ENCODE peak calls at places on chromosome 9, in nine cellular contexts. One of them, this sample, is unnamed.
A peak's percentile ranks its signal among the peaks of the same experiment; 100 is the strongest.

GRCh38 chr9:107989544-107989943 is 500.0 kb upstream of the KLF4 start:
- DNase-seq in GM04503: peak; percentile 71
- DNase-seq in stimulated activated CD4-positive, alpha-beta T cell treated with anti-CD3 and anti-CD28 coated beads, Interleukin-4, amount 100 ng/mL, for 1 hour: no peak
- DNase-seq in hypothalamus: no peak
- DNase-seq in A549: no peak
- DNase-seq in lower leg skin: no peak
- DNase-seq in CD4-positive, CD25-positive, alpha-beta regulatory T cell: no peak
- DNase-seq in C1 segment of cervical spinal cord: no peak
- DNase-seq in activated CD4-positive, alpha-beta T cell treated with anti-CD3 and anti-CD28 coated beads for 4 hours: no peak
- DNase-seq in this sample: no peak

GRCh38 chr9:108687360-108687981 is 168.3 kb downstream of the ACTL7B start:
- DNase-seq in GM04503: peak; percentile 88
- DNase-seq in stimulated activated CD4-positive, alpha-beta T cell treated with anti-CD3 and anti-CD28 coated beads, Interleukin-4, amount 100 ng/mL, for 1 hour: no peak
- DNase-seq in hypothalamus: no peak
- DNase-seq in A549: no peak
- DNase-seq in lower leg skin: peak; percentile 36
- DNase-seq in CD4-positive, CD25-positive, alpha-beta regulatory T cell: no peak
- DNase-seq in C1 segment of cervical spinal cord: no peak
- DNase-seq in activated CD4-positive, alpha-beta T cell treated with anti-CD3 and anti-CD28 coated beads for 4 hours: no peak
- DNase-seq in this sample: no peak

GRCh38 chr9:137454506-137455360 is 4.4 kb downstream of the NSMF start:
- DNase-seq in GM04503: no peak
- DNase-seq in stimulated activated CD4-positive, alpha-beta T cell treated with anti-CD3 and anti-CD28 coated beads, Interleukin-4, amount 100 ng/mL, for 1 hour: peak; percentile 4
- DNase-seq in hypothalamus: no peak
- DNase-seq in A549: no peak
- DNase-seq in lower leg skin: peak; percentile 89
- DNase-seq in CD4-positive, CD25-positive, alpha-beta regulatory T cell: no peak
- DNase-seq in C1 segment of cervical spinal cord: no peak
- DNase-seq in activated CD4-positive, alpha-beta T cell treated with anti-CD3 and anti-CD28 coated beads for 4 hours: no peak
- DNase-seq in this sample: no peak

GRCh38 chr9:97744710-97745708 is 47.9 kb upstream of the XPA start:
- DNase-seq in GM04503: no peak
- DNase-seq in stimulated activated CD4-positive, alpha-beta T cell treated with anti-CD3 and anti-CD28 coated beads, Interleukin-4, amount 100 ng/mL, for 1 hour: no peak
- DNase-seq in hypothalamus: no peak
- DNase-seq in A549: no peak
- DNase-seq in lower leg skin: peak; percentile 56
- DNase-seq in CD4-positive, CD25-positive, alpha-beta regulatory T cell: no peak
- DNase-seq in C1 segment of cervical spinal cord: no peak
- DNase-seq in activated CD4-positive, alpha-beta T cell treated with anti-CD3 and anti-CD28 coated beads for 4 hours: no peak
- DNase-seq in this sample: no peak

GRCh38 chr9:37412431-37413151 is 9.9 kb upstream of the GRHPR start:
- DNase-seq in GM04503: peak; percentile 18
- DNase-seq in stimulated activated CD4-positive, alpha-beta T cell treated with anti-CD3 and anti-CD28 coated beads, Interleukin-4, amount 100 ng/mL, for 1 hour: no peak
- DNase-seq in hypothalamus: no peak
- DNase-seq in A549: no peak
- DNase-seq in lower leg skin: no peak
- DNase-seq in CD4-positive, CD25-positive, alpha-beta regulatory T cell: no peak
- DNase-seq in C1 segment of cervical spinal cord: no peak
- DNase-seq in activated CD4-positive, alpha-beta T cell treated with anti-CD3 and anti-CD28 coated beads for 4 hours: no peak
- DNase-seq in this sample: no peak

GRCh38 chr9:3177921-3178320 is 334.0 kb upstream of the PUM3 start:
- DNase-seq in GM04503: peak; percentile 54
- DNase-seq in stimulated activated CD4-positive, alpha-beta T cell treated with anti-CD3 and anti-CD28 coated beads, Interleukin-4, amount 100 ng/mL, for 1 hour: no peak
- DNase-seq in hypothalamus: no peak
- DNase-seq in A549: no peak
- DNase-seq in lower leg skin: no peak
- DNase-seq in CD4-positive, CD25-positive, alpha-beta regulatory T cell: no peak
- DNase-seq in C1 segment of cervical spinal cord: no peak
- DNase-seq in activated CD4-positive, alpha-beta T cell treated with anti-CD3 and anti-CD28 coated beads for 4 hours: no peak
- DNase-seq in this sample: no peak

GRCh38 chr9:81430727-81431126 is 258.6 kb downstream of the TLE1 start:
- DNase-seq in GM04503: no peak
- DNase-seq in stimulated activated CD4-positive, alpha-beta T cell treated with anti-CD3 and anti-CD28 coated beads, Interleukin-4, amount 100 ng/mL, for 1 hour: no peak
- DNase-seq in hypothalamus: no peak
- DNase-seq in A549: no peak
- DNase-seq in lower leg skin: no peak
- DNase-seq in CD4-positive, CD25-positive, alpha-beta regulatory T cell: no peak
- DNase-seq in C1 segment of cervical spinal cord: no peak
- DNase-seq in activated CD4-positive, alpha-beta T cell treated with anti-CD3 and anti-CD28 coated beads for 4 hours: no peak
- DNase-seq in this sample: no peak

GRCh38 chr9:92979657-92980056 is 32.3 kb downstream of the FGD3 start:
- DNase-seq in GM04503: no peak
- DNase-seq in stimulated activated CD4-positive, alpha-beta T cell treated with anti-CD3 and anti-CD28 coated beads, Interleukin-4, amount 100 ng/mL, for 1 hour: no peak
- DNase-seq in hypothalamus: no peak
- DNase-seq in A549: no peak
- DNase-seq in lower leg skin: no peak
- DNase-seq in CD4-positive, CD25-positive, alpha-beta regulatory T cell: no peak
- DNase-seq in C1 segment of cervical spinal cord: no peak
- DNase-seq in activated CD4-positive, alpha-beta T cell treated with anti-CD3 and anti-CD28 coated beads for 4 hours: no peak
- DNase-seq in this sample: no peak

GRCh38 chr9:78669591-78669990 is 372.7 kb downstream of the PSAT1 start:
- DNase-seq in GM04503: no peak
- DNase-seq in stimulated activated CD4-positive, alpha-beta T cell treated with anti-CD3 and anti-CD28 coated beads, Interleukin-4, amount 100 ng/mL, for 1 hour: no peak
- DNase-seq in hypothalamus: no peak
- DNase-seq in A549: no peak
- DNase-seq in lower leg skin: no peak
- DNase-seq in CD4-positive, CD25-positive, alpha-beta regulatory T cell: no peak
- DNase-seq in C1 segment of cervical spinal cord: no peak
- DNase-seq in activated CD4-positive, alpha-beta T cell treated with anti-CD3 and anti-CD28 coated beads for 4 hours: no peak
- DNase-seq in this sample: no peak

This sample was measured in G401.